ENCODE peak calls at places on chromosomes 4 and X, in six cellular contexts. A, V, N, Q, C and O are unnamed samples.

GRCh38 chrX:148599404-148599803 is 99.0 kb downstream of the AFF2 start:
- DNase-seq in N (no peak), C (no peak), V (no peak), Q (no peak), A (no peak), O (no peak)

GRCh38 chr4:46124773-46125172 is 919 bp upstream of the GABRG1 start:
- DNase-seq in V (no peak), C (no peak), N (no peak), A (no peak), Q (no peak), O (peak; percentile 34)

GRCh38 chrX:96002401-96002800 is 682.2 kb upstream of the DIAPH2 start:
- DNase-seq in A (no peak), C (no peak), Q (no peak), V (no peak), N (peak; percentile 28), O (no peak)

GRCh38 chr4:169410839-169411770 is 140.3 kb upstream of the SH3RF1 start:
- DNase-seq in C (no peak), V (peak; percentile 77), N (peak; percentile 51), A (peak; percentile 18), Q (no peak), O (no peak)

GRCh38 chrX:109840585-109840984 is 107.5 kb upstream of the ACSL4 start:
- DNase-seq in A (peak; percentile 18), V (peak; percentile 83), C (no peak), N (peak; percentile 97), Q (peak; percentile 60), O (peak; percentile 73)

GRCh38 chr4:141912831-141913230 is 276.4 kb downstream of the IL15 start:
- DNase-seq in Q (no peak), N (peak; percentile 4), A (peak; percentile 8), C (no peak), V (no peak), O (no peak)

GRCh38 chr4:20528508-20528907 is 171.8 kb upstream of the PACRGL start:
- DNase-seq in N (peak; percentile 59), V (no peak), A (no peak), Q (no peak), C (no peak), O (no peak)

GRCh38 chr4:95637047-95637600 is 88.4 kb upstream of the UNC5C start:
- DNase-seq in N (peak; percentile 0), V (no peak), C (no peak), Q (no peak), A (no peak), O (no peak)

GRCh38 chr4:99651811-99652545 is 5.7 kb downstream of the C4orf54 start:
- DNase-seq in Q (no peak), V (no peak), A (no peak), N (no peak), C (peak; percentile 55), O (no peak)

GRCh38 chr4:23477905-23478304 is 411.9 kb downstream of the PPARGC1A start:
- DNase-seq in N (no peak), Q (no peak), A (no peak), V (no peak), C (no peak), O (no peak)

GRCh38 chrX:39073131-39073530 is 271.9 kb downstream of the MID1IP1 start:
- DNase-seq in Q (no peak), N (no peak), C (no peak), A (no peak), V (no peak), O (no peak)

GRCh38 chrX:30228526-30228925 is 1.9 kb upstream of the MAGEB3 start:
- DNase-seq in A (no peak), C (no peak), Q (no peak), N (no peak), V (no peak), O (no peak)

GRCh38 chr4:119665718-119666117 is 37.1 kb upstream of the PDE5A start:
- DNase-seq in V (no peak), N (no peak), C (no peak), A (no peak), Q (no peak), O (no peak)

GRCh38 chr4:99946346-99947189 is at the start of gene DNAJB14:
- DNase-seq in V (no peak), N (peak; percentile 71), C (peak; percentile 89), A (peak; percentile 85), Q (peak; percentile 63), O (peak; percentile 75)

GRCh38 chrX:64925480-64925879 is 50.8 kb downstream of the ZC4H2 start:
- DNase-seq in C (no peak), Q (no peak), V (no peak), N (no peak), A (no peak), O (no peak)

GRCh38 chr4:117777721-117778120 is 256.6 kb upstream of the NDST3 start:
- DNase-seq in V (no peak), C (no peak), Q (no peak), A (no peak), N (no peak), O (no peak)

GRCh38 chr4:102423375-102423774 is 77.8 kb upstream of the NFKB1 start:
- DNase-seq in N (no peak), V (no peak), C (no peak), Q (no peak), A (no peak), O (no peak)

GRCh38 chr4:86846921-86847320 is 2.3 kb downstream of the SLC10A6 start:
- DNase-seq in V (no peak), A (no peak), Q (no peak), N (peak; percentile 57), C (no peak), O (no peak)

GRCh38 chrX:53714580-53715335 is 28.2 kb upstream of the HUWE1 start:
- DNase-seq in A (peak; percentile 14), N (peak; percentile 55), Q (no peak), V (no peak), C (no peak), O (peak; percentile 17)

GRCh38 chr4:6270691-6271121 is 1.1 kb downstream of the WFS1 start:
- DNase-seq in A (no peak), Q (no peak), C (peak; percentile 45), V (no peak), N (peak; percentile 20), O (no peak)

GRCh38 chr4:47213106-47213505 is 181.7 kb downstream of the GABRB1 start:
- DNase-seq in V (no peak), A (no peak), Q (no peak), C (no peak), N (no peak), O (no peak)

GRCh38 chr4:185811509-185812364 is at the start of gene SORBS2:
- DNase-seq in N (peak; percentile 33), C (no peak), Q (no peak), A (peak; percentile 74), V (no peak), O (no peak)

GRCh38 chrX:132001127-132001526 is 22.0 kb upstream of the STK26 start:
- DNase-seq in Q (no peak), C (no peak), V (no peak), A (no peak), N (no peak), O (no peak)

DNA sequence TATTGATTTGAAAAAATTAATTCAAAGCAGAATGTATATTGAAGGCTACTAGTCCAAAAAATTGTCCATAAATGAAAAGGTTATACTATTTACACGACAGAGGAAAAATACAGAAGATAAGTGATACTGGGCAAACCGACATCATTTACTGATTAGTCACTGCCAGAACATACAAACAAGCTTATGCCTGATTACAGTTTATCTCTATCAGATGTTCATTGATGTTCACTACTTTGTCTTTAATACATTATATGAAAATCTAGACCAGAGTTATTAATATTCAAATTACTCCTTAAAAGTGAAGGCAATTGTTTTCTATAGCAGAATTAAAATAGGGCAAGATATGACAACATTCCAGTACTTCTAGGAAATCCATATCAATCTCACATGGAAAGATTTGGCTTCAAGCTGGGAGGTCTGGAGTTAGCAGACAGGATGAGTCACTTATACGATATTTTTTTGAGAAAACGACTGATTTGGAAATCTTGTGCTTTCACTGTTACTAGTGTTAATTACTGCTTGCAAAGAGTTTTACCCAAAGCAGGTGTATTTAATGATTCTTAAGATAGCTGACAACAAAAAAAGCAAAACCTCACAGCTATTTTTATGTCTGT is 31.8 kb downstream of the HPGD start:
- DNase-seq in A (no peak), N (peak; percentile 66), Q (no peak), V (no peak), C (no peak), O (no peak)
- H3K4me3 ChIP-seq in A (no peak overlapping the region), N (no peak overlapping the region), Q (no peak overlapping the region), V (no peak overlapping the region), C (no peak overlapping the region), O (no peak overlapping the region)

DNA sequence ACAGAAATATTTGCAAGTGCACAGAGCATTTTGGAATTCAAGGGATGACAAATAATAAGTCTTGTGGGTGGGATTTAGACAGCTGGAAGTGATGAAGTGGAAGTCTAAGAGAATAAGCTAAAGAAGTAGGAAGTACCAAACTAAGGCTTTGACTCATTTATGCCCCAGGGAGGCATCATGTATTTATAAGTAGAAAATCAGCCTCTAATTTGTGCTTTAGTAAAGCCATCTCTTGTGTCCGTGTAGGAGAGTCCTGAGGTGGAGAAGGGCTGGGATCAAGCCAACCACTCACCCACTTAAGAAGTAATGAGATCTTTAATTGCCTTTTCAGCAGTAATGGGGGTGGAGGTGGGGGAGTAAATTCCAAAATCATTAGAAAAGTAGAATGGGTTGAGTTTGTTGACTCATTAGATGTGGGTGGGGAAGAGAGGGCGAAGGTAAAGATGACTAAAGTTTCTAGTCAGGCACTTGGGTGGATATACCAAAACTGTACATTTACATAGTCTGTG is 356.7 kb downstream of the STIM2 start:
- DNase-seq in Q (no peak), C (no peak), N (peak; percentile 92), A (no peak), V (no peak), O (no peak)
- H3K4me3 ChIP-seq in Q (no peak overlapping the region), C (no peak overlapping the region), N (peak overlapping the region; percentile 27), A (no peak overlapping the region), V (no peak overlapping the region), O (no peak overlapping the region)

GRCh38 chr4:681736-682451 is 7.1 kb downstream of the SLC49A3 start:
- DNase-seq in Q (no peak), N (no peak), V (no peak), A (peak; percentile 90), C (peak; percentile 61), O (no peak)
- H3K4me3 ChIP-seq in Q (no peak overlapping the region), N (no peak overlapping the region), V (peak overlapping the region; percentile 6), A (peak overlapping the region; percentile 9), C (no peak overlapping the region), O (no peak overlapping the region)

GRCh38 chrX:80354966-80355465 is 65.2 kb upstream of the TENT5D start:
- DNase-seq in Q (no peak), N (no peak), C (no peak), A (no peak), V (no peak), O (no peak)
- H3K4me3 ChIP-seq in Q (no peak overlapping the region), N (no peak overlapping the region), C (no peak overlapping the region), A (no peak overlapping the region), V (no peak overlapping the region), O (no peak overlapping the region)